ENCODE peak calls at places on chromosomes 12 and 14, in four cellular contexts. Y, E, O and Q are unnamed samples. For H3K4me1 and H3K27me3, the result is how much of the 10 kb centered on the place peaks cover.

GRCh38 chr12:29429999-29430698 is 49.2 kb upstream of the ERGIC2 start:
- DNase-seq in Y (no peak), E (no peak), O (no peak), Q (no peak)

GRCh38 chr12:39866135-39866534 is 239.7 kb downstream of the SLC2A13 start:
- DNase-seq in Y (no peak), E (no peak), O (no peak), Q (no peak)

GRCh38 chr12:110957652-110958051 is 37.3 kb upstream of the MYL2 start:
- DNase-seq in Y (no peak), E (no peak), O (no peak), Q (no peak)

GRCh38 chr12:61911113-61911512 is 349.1 kb upstream of the USP15 start:
- DNase-seq in Y (no peak), E (no peak), O (no peak), Q (no peak)

GRCh38 chr12:38878986-38879385 is 26.4 kb downstream of the CPNE8 start:
- DNase-seq in Y (no peak), E (no peak), O (no peak), Q (no peak)

GRCh38 chr12:50006754-50007442 is 18.4 kb downstream of the RACGAP1 start:
- DNase-seq in Y (no peak), E (no peak), O (peak), Q (no peak)

GRCh38 chr12:101599311-101599710 is 4.5 kb downstream of the MYBPC1 start:
- DNase-seq in Y (no peak), E (no peak), O (no peak), Q (no peak)

GRCh38 chr12:50003595-50003994 is 21.7 kb downstream of the RACGAP1 start:
- DNase-seq in Y (no peak), E (no peak), O (peak), Q (no peak)

GRCh38 chr12:3244219-3244750 is 167.1 kb downstream of the TSPAN9 start:
- DNase-seq in Y (no peak), E (no peak), O (no peak), Q (no peak)

DNA sequence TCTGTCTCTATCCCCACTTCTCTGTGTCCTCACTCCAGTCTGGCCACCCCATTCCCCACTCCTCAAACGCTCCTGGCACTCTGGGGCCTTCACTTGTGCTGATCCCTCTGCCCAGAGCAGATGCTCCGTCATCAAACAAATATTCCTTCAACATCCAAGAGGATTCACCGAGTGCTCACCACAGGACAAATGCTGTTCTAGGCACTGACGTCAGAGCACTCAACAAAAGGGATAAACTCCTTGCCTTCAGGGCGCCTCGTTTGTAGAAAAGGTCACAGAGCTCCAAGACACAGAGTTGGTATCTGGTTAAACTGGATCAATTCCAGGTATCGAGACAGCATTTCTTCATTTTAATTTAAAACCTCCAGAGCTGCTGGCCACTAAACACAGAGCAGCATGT is 35.3 kb downstream of the PSMC1 start:
- DNase-seq in Y (no peak), E (no peak), O (no peak), Q (no peak)
- H3K27ac ChIP-seq in Y (peak), E (no peak), O (no peak), Q (no peak)

GRCh38 chr12:121539908-121540307 is 40.9 kb downstream of the KDM2B start:
- DNase-seq in Y (no peak), E (no peak), O (no peak), Q (no peak)

GRCh38 chr12:121536929-121537813 is 43.7 kb downstream of the KDM2B start:
- DNase-seq in Y (peak), E (peak), O (peak), Q (peak)

GRCh38 chr12:121536058-121536928 is 44.5 kb downstream of the KDM2B start:
- DNase-seq in Y (peak), E (peak), O (peak), Q (peak)

GRCh38 chr12:121538699-121539061 is 42.1 kb downstream of the KDM2B start:
- DNase-seq in Y (peak), E (no peak), O (peak), Q (no peak)

GRCh38 chr12:121537814-121538698 is 42.8 kb downstream of the KDM2B start:
- DNase-seq in Y (no peak), E (no peak), O (no peak), Q (no peak)
- H3K4me1 ChIP-seq in Y (under half), E (under half), O (under half), Q (under half)

DNA sequence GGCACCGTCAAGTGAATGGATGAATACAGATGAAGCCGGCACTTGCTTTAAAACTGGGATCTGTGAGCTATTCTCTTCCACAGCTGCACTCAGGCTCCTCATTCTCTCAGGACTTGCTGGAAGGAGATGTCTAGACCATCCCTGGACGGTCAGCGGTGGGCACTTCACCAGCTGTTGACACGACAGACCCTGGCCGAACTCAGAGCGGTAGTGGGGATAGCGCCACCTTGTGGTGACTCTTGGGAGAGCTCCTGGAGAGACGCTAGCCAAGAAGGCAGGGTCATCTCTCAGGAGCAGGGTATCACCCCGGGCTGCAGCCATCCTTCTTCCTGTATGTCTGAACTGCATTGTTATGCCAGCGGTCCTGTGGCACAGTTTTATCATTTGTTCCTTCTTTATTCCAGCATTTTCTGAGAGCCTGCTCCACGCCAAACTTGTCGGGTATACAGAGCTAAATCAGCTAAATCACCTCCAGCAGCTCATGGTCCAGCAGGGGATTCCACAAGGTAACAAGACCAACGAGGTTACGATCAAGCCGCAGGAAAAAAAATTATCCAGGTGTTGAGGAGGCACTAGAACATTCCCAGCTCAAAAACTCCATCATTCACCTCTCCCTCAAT is 10.0 kb downstream of the WNT1 start:
- DNase-seq in Y (peak), E (peak), O (peak), Q (no peak)
- H3K27me3 ChIP-seq in Y (half or more), E (under half), O (half or more), Q (under half)

GRCh38 chr12:57213763-57214397 is 2.7 kb upstream of the NXPH4 start:
- DNase-seq in Y (peak), E (no peak), O (no peak), Q (no peak)

GRCh38 chr12:57212701-57213067 is 3.9 kb upstream of the NXPH4 start:
- DNase-seq in Y (peak), E (no peak), O (no peak), Q (no peak)

GRCh38 chr12:57214398-57214781 is 2.2 kb upstream of the NXPH4 start:
- DNase-seq in Y (peak), E (peak), O (peak), Q (no peak)

GRCh38 chr12:57211791-57212700 is 4.5 kb upstream of the NXPH4 start:
- DNase-seq in Y (no peak), E (no peak), O (no peak), Q (no peak)

DNA sequence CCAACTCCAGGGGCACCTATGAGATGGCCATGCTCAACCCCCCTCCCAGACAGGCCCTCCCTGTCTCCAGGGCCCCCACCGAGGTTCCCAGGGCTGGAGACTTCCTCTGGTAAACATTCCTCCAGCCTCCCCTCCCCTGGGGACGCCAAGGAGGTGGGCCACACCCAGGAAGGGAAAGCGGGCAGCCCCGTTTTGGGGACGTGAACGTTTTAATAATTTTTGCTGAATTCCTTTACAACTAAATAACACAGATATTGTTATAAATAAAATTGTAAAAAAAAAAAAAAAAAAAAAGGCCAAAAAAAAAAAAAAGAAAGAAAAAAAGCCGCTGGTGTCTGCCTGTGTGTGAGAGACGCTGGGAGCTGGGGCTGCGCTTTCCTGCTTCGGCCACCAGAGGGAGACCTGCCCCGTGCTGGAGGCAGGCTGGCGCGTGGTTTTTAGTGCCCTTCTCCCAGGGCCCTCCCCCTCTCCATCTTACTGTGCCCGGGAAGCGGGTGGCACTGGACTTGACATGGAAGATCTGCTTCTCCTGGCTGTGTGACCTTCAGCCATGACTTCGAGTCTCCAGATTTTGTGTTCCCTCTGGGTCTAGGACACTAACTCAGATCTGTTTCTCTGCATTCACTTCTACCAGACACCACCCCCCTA is 3.4 kb upstream of the NXPH4 start:
- DNase-seq in Y (peak), E (peak), O (peak), Q (peak)
- H3K27ac ChIP-seq in Y (peak), E (no peak), O (no peak), Q (peak)

GRCh38 chr12:124837249-124837897 is 26.3 kb downstream of the SCARB1 start:
- DNase-seq in Y (no peak), E (no peak), O (no peak), Q (no peak)

GRCh38 chr12:124835652-124836410 is 27.8 kb downstream of the SCARB1 start:
- DNase-seq in Y (no peak), E (no peak), O (no peak), Q (no peak)

GRCh38 chr12:124834822-124835221 is 28.8 kb downstream of the SCARB1 start:
- DNase-seq in Y (no peak), E (no peak), O (no peak), Q (no peak)

GRCh38 chr12:124836759-124837158 is 26.9 kb downstream of the SCARB1 start:
- DNase-seq in Y (no peak), E (no peak), O (no peak), Q (no peak)

DNA sequence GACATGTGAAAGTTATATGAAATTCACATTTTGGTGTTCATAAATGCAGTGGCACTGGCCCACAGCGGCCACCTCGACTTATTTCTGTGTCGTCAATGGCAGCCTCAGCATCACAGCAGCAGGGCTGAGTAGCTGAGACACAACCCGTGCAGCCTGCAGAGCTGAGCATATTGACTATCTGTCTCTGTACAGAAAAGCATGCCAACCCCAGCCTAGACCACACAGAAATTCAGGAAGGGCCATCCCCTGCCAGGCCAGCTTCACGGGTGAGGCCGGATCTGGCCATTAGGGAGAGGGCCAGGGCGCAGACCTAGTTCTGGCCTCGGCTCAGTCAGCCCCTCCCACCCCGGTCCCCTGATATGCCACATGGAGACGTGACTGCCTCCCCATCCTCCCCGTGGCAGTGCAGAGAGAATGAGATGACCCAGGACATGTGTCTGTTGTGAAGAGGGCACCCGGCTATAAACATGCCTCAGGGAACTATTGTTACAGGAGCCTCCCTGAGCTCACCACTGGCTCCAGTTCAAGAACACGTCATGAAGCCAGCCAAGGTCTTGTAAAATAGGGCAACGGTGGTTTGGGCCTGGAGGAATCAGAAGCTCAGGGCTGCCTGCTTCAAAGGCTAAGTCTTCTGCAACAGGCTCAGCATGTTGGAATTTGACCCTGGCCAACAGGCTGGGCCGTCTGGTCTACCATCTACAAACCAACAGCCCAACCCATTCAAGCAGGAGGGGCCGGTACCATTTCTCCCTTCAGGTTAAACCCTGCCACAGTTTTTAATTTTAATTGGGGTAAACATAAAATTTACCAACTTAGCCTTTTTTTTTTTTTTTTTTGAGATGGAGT is 25.5 kb downstream of the SCARB1 start:
- DNase-seq in Y (no peak), E (peak), O (peak), Q (peak)
- H3K4me1 ChIP-seq in Y (under half), E (under half), O (under half), Q (under half)

GRCh38 chr14:85531141-85531593 is 1.2 kb downstream of the FLRT2 start:
- DNase-seq in Y (peak), E (no peak), O (peak), Q (no peak)
- H3K27me3 ChIP-seq in Y (half or more), E (under half), O (under half), Q (under half)

DNA sequence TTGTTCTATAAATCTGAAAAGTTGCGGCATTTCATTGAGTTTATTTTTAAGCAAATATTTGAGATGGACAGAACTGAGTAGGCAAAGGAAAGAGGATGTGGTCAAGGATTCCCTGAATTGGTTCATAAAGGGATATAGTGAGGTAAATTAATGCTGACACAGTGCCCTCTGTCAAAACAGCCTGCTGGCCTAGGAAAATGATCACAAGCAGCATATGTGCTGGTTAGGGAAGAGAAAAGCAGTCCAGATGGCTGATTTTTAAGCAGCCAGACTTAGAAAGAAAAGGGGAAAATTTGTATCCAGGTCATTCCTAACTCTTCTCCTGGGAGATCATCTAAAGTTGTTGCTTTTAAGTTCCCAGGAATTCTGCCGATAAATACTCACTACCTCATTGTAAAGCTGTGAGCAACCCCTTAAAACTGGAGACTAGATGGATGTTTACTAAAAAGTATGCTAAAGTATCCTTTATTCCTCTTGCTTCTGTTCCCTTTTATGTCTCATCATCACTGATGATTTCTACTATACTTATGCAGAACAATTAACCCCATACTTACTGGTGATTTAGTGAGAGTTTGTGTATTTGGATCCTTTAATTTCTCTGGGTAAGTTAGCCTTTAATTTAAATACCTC is 46.4 kb upstream of the CNOT2 start:
- DNase-seq in Y (no peak), E (no peak), O (no peak), Q (no peak)
- H3K27ac ChIP-seq in Y (no peak), E (no peak), O (no peak), Q (no peak)

DNA sequence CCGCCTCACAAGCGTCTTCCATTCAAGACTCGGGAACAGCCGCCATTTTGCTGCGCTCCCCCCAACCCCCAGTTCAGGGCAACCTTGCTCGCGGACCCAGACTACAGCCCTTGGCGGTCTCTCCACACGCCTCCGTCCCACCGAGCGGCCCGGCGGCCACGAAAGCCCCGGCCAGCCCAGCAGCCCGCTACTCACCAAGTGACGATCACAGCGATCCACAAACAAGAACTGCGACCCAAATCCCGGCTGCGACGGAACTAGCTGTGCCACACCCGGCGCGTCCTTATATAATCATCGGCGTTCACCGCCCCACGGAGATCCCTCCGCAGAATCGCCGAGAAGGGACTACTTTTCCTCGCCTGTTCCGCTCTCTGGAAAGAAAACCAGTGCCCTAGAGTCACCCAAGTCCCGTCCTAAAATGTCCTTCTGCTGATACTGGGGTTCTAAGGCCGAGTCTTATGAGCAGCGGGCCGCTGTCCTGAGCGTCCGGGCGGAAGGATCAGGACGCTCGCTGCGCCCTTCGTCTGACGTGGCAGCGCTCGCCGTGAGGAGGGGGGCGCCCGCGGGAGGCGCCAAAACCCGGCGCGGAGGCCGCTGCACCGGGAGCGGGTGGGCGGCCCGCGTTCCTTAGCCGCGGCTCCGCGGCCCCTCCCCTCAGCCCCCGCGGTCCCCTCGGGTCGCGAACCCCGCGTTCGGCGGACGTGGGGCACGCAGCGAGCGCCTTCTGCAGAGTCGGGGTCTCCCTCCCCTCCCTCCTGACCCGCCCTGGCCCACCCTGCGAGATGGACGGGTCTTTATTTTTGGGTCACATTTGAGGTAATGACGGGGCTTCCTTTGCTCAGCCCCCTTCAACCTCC is at the start of gene UBC:
- DNase-seq in Y (peak), E (peak), O (peak), Q (peak)
- H3K4me1 ChIP-seq in Y (under half), E (under half), O (under half), Q (under half)

DNA sequence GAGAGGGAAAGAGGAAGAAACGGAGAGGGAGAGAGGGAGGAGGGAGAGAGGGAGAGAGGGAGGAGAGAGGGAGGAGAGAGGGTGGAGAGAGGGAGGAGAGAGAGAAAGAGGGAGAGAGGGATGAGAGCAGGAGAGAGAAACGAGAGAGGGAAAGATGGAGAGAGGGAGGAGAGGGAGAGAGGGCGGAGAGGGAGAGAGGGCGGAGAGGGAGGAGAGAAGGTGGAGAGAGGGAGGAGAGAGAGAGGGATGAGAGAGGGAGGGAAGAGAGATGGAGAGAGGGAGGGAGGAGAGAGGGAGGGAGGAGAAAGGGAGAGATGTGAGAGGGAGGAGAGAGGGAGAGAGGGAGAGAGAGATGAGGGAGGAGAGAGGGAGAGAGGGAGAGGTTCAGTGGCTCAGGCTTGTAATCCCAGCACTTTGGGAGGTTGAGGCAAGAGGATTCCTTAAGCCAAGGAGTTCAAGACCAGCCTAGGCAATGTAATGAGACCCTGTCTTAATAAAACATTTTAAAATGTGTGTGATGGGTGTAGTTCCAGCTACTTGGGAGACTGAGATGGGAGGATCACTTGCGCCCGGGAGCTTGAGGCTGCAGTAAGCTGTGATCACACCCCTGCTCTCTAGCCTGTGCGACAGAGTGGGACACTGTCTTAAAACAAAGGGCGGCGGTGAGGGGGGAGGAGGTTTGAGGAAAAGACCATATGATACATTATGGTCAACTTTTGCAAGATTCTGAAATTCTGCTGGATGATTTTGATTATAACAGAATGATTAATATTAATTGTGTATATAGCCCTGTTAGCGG is 21.3 kb upstream of the SNRPF start:
- DNase-seq in Y (peak), E (no peak), O (no peak), Q (no peak)
- H3K27me3 ChIP-seq in Y (under half), E (under half), O (under half), Q (under half)